ENCODE peak calls at places on chromosomes 7 and 10, in four cellular contexts. S is skeletal muscle cell, O is colonic mucosa, R is lower lobe of right lung. B is an unnamed sample.
A peak's percentile ranks its signal among the peaks of the same experiment; 100 is the strongest.

GRCh38 chr7:12456506-12456905 is 52.8 kb upstream of the VWDE start:
- DNase-seq in S (no peak), O (no peak), R (no peak), B (no peak)

GRCh38 chr10:106078796-106079576 is 1085.5 kb downstream of the SORCS1 start:
- DNase-seq in S (peak; percentile 43), O (no peak), R (no peak), B (no peak)

GRCh38 chr7:96061844-96062243 is 260.1 kb downstream of the SLC25A13 start:
- DNase-seq in S (no peak), O (no peak), R (no peak), B (no peak)

GRCh38 chr7:128197586-128197985 is 43.5 kb upstream of the LEP start:
- DNase-seq in S (no peak), O (no peak), R (no peak), B (no peak)

GRCh38 chr10:131531265-131532190 is 220.0 kb upstream of the TCERG1L start:
- DNase-seq in S (no peak), O (no peak), R (no peak), B (no peak)

GRCh38 chr10:30903397-30904138 is 128.1 kb downstream of the ZNF438 start:
- DNase-seq in S (no peak), O (no peak), R (no peak), B (no peak)

GRCh38 chr10:25555865-25556264 is 378.2 kb upstream of the MYO3A start:
- DNase-seq in S (no peak), O (no peak), R (no peak), B (no peak)

GRCh38 chr7:142440219-142441073 is 182.6 kb upstream of the PRSS58 start:
- DNase-seq in S (peak; percentile 46), O (no peak), R (no peak), B (peak; percentile 52)

GRCh38 chr7:136278057-136278456 is 300.9 kb upstream of the MTPN start:
- DNase-seq in S (no peak), O (no peak), R (no peak), B (no peak)

GRCh38 chr10:66943590-66943989 is 17.8 kb downstream of the LRRTM3 start:
- DNase-seq in S (no peak), O (no peak), R (no peak), B (no peak)

GRCh38 chr7:44236333-44236728 is 35.6 kb downstream of the YKT6 start:
- DNase-seq in S (no peak), O (no peak), R (no peak), B (no peak)

GRCh38 chr7:111842489-111842888 is 280.2 kb upstream of the IMMP2L start:
- DNase-seq in S (no peak), O (no peak), R (no peak), B (no peak)

GRCh38 chr10:6399879-6400278 is 180.2 kb downstream of the PRKCQ start:
- DNase-seq in S (no peak), O (no peak), R (no peak), B (no peak)

GRCh38 chr10:104308439-104308903 is 29.8 kb downstream of the ITPRIP start:
- DNase-seq in S (no peak), O (no peak), R (no peak), B (no peak)

GRCh38 chr10:8349610-8350249 is 295.2 kb downstream of the GATA3 start:
- DNase-seq in S (no peak), O (no peak), R (no peak), B (no peak)

GRCh38 chr10:49611815-49612512 is 1.9 kb downstream of the SLC18A3 start:
- DNase-seq in S (no peak), O (no peak), R (no peak), B (no peak)

GRCh38 chr7:150375662-150376521 is 3.2 kb upstream of the ZNF775 start:
- DNase-seq in S (no peak), O (peak; percentile 82), R (no peak), B (no peak)

GRCh38 chr7:99469381-99470065 is 3.2 kb upstream of the ZNF789 start:
- DNase-seq in S (no peak), O (no peak), R (peak; percentile 32), B (no peak)

GRCh38 chr10:70902659-70903261 is 14.4 kb upstream of the PCBD1 start:
- DNase-seq in S (no peak), O (no peak), R (no peak), B (no peak)

GRCh38 chr10:73253226-73253557 is 748 bp upstream of the MRPS16 start:
- DNase-seq in S (no peak), O (peak; percentile 19), R (no peak), B (no peak)

GRCh38 chr10:124739119-124739921 is 4.9 kb downstream of the FAM53B start:
- DNase-seq in S (no peak), O (no peak), R (no peak), B (no peak)